ENCODE peak calls at places on chromosomes 7 and 10, in ten cellular contexts. F is left ventricle myocardium inferior; V is heart left ventricle; W is Ammon's horn; Z is stimulated activated CD8-positive, alpha-beta memory T cell treated with anti-CD3 and anti-CD28 coated beads, Interleukin-7, amount 100 ng/mL, for 48 hours; N is amniotic stem cell; O is neural crest cell; S is GF-D8; H is hippocampal formation; U is A172. C is an unnamed sample.
A peak's percentile ranks its signal among the peaks of the same experiment; 100 is the strongest.

GRCh38 chr7:65441010-65441409 is 67.4 kb downstream of the ZNF92 start:
- DNase-seq in O (no peak), N (no peak), H (no peak), V (no peak), F (no peak), U (peak; percentile 93), S (no peak), Z (no peak), W (no peak), C (no peak)

GRCh38 chr10:14010083-14010551 is 320.6 kb downstream of the FRMD4A start:
- DNase-seq in U (peak; percentile 60), Z (no peak), V (no peak), F (no peak), W (no peak), H (no peak), O (no peak), N (no peak), S (no peak), C (no peak)

GRCh38 chr7:66845382-66846095 is 75.5 kb upstream of the TMEM248 start:
- DNase-seq in S (no peak), H (no peak), F (no peak), V (peak; percentile 69), U (no peak), N (no peak), O (no peak), Z (no peak), W (no peak), C (no peak)

GRCh38 chr7:15750741-15751140 is 64.3 kb upstream of the MEOX2 start:
- DNase-seq in F (no peak), O (no peak), Z (no peak), U (peak; percentile 7), N (no peak), S (no peak), V (no peak), W (no peak), H (no peak), C (no peak)

GRCh38 chr7:108592633-108593277 is 23.1 kb downstream of the DNAJB9 start:
- DNase-seq in F (no peak), W (peak; percentile 74), S (no peak), N (no peak), U (peak; percentile 13), Z (no peak), H (no peak), O (no peak), V (no peak), C (no peak)

GRCh38 chr10:22681783-22682183 is 32.6 kb downstream of the PIP4K2A start:
- DNase-seq in H (no peak), Z (peak; percentile 57), V (no peak), O (no peak), S (no peak), W (no peak), U (peak; percentile 71), N (no peak), F (no peak), C (no peak)

GRCh38 chr10:21334891-21335696 is 190.4 kb downstream of the SKIDA1 start:
- DNase-seq in Z (no peak), F (peak; percentile 40), H (no peak), W (no peak), V (peak; percentile 74), N (peak; percentile 79), S (no peak), U (peak; percentile 92), O (no peak), C (no peak)

GRCh38 chr7:154858836-154859537 is 143.9 kb downstream of the PAXIP1 start:
- DNase-seq in F (no peak), W (no peak), H (no peak), O (no peak), V (no peak), U (no peak), Z (no peak), N (no peak), S (no peak), C (no peak)

GRCh38 chr7:43692582-43693373 is 36.5 kb downstream of the COA1 start:
- DNase-seq in S (no peak), W (no peak), V (no peak), O (no peak), N (no peak), U (peak; percentile 58), H (no peak), F (no peak), Z (no peak), C (no peak)

GRCh38 chr10:126935263-126935946 is 30.2 kb downstream of the DOCK1 start:
- DNase-seq in W (no peak), S (no peak), H (no peak), Z (no peak), V (no peak), F (no peak), N (no peak), O (no peak), U (peak; percentile 22), C (no peak)

GRCh38 chr7:111587715-111588433 is 25.6 kb upstream of the IMMP2L start:
- DNase-seq in W (no peak), O (no peak), N (no peak), V (no peak), H (no peak), Z (no peak), F (no peak), S (no peak), U (peak; percentile 7), C (no peak)

C was measured in AML-193.